ENCODE peak calls at places on chromosomes 16 and 17, in five cellular contexts. K is endothelial cell, H is RWPE1, M is lung, G is transverse colon. V is an unnamed sample.

GRCh38 chr17:14942511-14943185 is 322.5 kb downstream of the PMP22 start:
- DNase-seq in K (no peak), H (peak), M (no peak), G (no peak), V (no peak)

GRCh38 chr17:51298508-51299371 is 38.4 kb downstream of the UTP18 start:
- DNase-seq in K (peak), H (peak), M (no peak), G (no peak), V (peak)

GRCh38 chr16:85901760-85902365 is 2.9 kb downstream of the IRF8 start:
- DNase-seq in K (no peak), H (no peak), M (no peak), G (no peak), V (no peak)

GRCh38 chr16:10097273-10097672 is 85.0 kb downstream of the GRIN2A start:
- DNase-seq in K (no peak), H (no peak), M (no peak), G (no peak), V (no peak)

GRCh38 chr17:78559024-78559423 is 18.2 kb downstream of the DNAH17 start:
- DNase-seq in K (no peak), H (no peak), M (no peak), G (no peak), V (no peak)

GRCh38 chr17:52024296-52024870 is 134.1 kb downstream of the CA10 start:
- DNase-seq in K (no peak), H (no peak), M (no peak), G (no peak), V (no peak)

GRCh38 chr17:42407289-42407836 is 15.7 kb downstream of the CAVIN1 start:
- DNase-seq in K (peak), H (peak), M (peak), G (peak), V (peak)

GRCh38 chr16:18013863-18014262 is 322.7 kb downstream of the NPIPA8 start:
- DNase-seq in K (no peak), H (no peak), M (no peak), G (no peak), V (no peak)

GRCh38 chr17:4261452-4261851 is 2.3 kb downstream of the ANKFY1 start:
- DNase-seq in K (no peak), H (no peak), M (no peak), G (no peak), V (no peak)

GRCh38 chr17:4258867-4259266 is 4.9 kb downstream of the ANKFY1 start:
- DNase-seq in K (no peak), H (no peak), M (no peak), G (no peak), V (no peak)

DNA sequence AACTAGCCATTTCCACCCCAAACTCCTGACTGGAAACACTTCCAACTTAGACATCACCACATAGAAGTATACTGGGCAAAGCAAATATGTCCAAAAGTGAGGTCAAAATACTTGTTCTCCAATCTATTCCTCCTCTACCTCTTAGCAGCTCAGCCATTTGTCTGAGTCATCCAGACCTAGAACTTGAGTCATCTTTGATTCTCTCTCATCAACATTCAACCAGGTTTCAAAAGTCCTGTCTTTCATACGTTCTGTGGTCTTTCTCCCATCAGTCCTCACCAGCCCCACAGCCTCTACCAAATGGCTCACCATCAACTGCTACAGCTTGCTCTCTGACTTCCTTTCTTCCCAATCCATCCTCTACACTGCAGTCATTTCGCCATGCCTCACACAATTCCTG is 6.8 kb downstream of the ANKFY1 start:
- DNase-seq in K (no peak), H (no peak), M (no peak), G (no peak), V (no peak)
- TF ChIP-seq CTCF in K (no peak), H (no peak), M (no peak), G (no peak), V (no peak)

GRCh38 chr16:20329392-20330138 is 2.3 kb upstream of the GP2 start:
- DNase-seq in K (no peak), H (no peak), M (no peak), G (no peak), V (no peak)

GRCh38 chr16:20325005-20325404 is 2.3 kb downstream of the GP2 start:
- DNase-seq in K (no peak), H (no peak), M (no peak), G (no peak), V (no peak)

GRCh38 chr16:20326336-20326735 is 977 bp downstream of the GP2 start:
- DNase-seq in K (no peak), H (no peak), M (no peak), G (no peak), V (no peak)

GRCh38 chr16:20323591-20324117 is 3.7 kb downstream of the GP2 start:
- DNase-seq in K (no peak), H (no peak), M (no peak), G (no peak), V (no peak)

GRCh38 chr16:20327444-20328041 is at the start of gene GP2:
- DNase-seq in K (no peak), H (no peak), M (no peak), G (no peak), V (no peak)
- TF ChIP-seq CTCF in K (no peak), H (no peak), M (no peak), G (no peak), V (no peak)

GRCh38 chr17:76684756-76685155 is 26.0 kb downstream of the MXRA7 start:
- DNase-seq in K (no peak), H (no peak), M (no peak), G (no peak), V (no peak)

GRCh38 chr17:76682306-76682705 is 28.5 kb downstream of the MXRA7 start:
- DNase-seq in K (no peak), H (no peak), M (no peak), G (no peak), V (no peak)

GRCh38 chr17:76681222-76682137 is 29.3 kb downstream of the MXRA7 start:
- DNase-seq in K (peak), H (peak), M (peak), G (peak), V (peak)

GRCh38 chr17:76683921-76684745 is 26.6 kb downstream of the MXRA7 start:
- DNase-seq in K (no peak), H (no peak), M (no peak), G (no peak), V (no peak)

DNA sequence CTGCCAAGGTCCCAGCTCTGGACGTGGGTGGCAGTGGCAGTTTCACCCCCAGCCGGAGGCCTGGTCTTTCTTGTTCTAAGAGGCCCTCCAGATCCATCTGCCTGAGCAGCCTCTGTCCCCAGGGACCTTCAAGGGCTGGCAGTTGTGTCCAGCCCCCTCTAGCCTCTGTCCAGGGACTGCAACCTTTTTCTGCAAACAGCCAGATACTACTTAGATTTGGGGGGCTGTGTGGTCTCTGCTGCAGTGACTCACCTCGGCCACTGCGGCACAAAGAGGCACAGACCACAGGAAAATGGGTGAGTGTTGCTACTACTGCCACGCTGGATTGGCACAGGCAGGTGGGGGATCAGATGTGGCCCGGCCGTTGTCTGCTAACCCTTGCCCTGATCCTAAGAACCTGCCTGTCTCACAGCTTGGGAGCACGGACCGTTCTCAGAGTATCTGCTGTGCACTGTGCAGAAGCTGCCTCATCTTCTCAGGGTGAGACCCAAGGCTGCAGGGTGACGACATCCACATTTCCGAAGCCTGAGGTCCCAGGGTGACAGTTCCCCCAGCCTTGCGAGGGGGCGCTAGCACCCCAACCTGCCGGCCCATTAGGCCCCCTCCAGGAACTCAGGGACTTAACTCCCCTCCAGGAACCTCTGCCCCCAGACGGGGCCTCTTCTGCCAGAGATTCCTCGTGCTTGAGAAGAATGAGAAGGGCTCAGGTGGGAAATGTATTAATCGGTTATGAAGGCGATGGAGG is 27.6 kb downstream of the MXRA7 start:
- DNase-seq in K (no peak), H (no peak), M (no peak), G (no peak), V (no peak)
- TF ChIP-seq CTCF in K (peak), H (no peak), M (no peak), G (no peak), V (no peak)

GRCh38 chr17:63438092-63439051 is 7.7 kb downstream of the CYB561 start:
- DNase-seq in K (no peak), H (no peak), M (no peak), G (no peak), V (no peak)

GRCh38 chr17:63435681-63436522 is 10.2 kb downstream of the CYB561 start:
- DNase-seq in K (no peak), H (peak), M (no peak), G (peak), V (no peak)

GRCh38 chr17:63437287-63438091 is 8.6 kb downstream of the CYB561 start:
- DNase-seq in K (no peak), H (no peak), M (no peak), G (no peak), V (no peak)

GRCh38 chr17:63434951-63435571 is 11.0 kb downstream of the CYB561 start:
- DNase-seq in K (no peak), H (peak), M (peak), G (peak), V (no peak)

GRCh38 chr17:63436523-63437110 is 9.5 kb downstream of the CYB561 start:
- DNase-seq in K (no peak), H (no peak), M (no peak), G (no peak), V (no peak)
- TF ChIP-seq CTCF in K (no peak), H (no peak), M (no peak), G (no peak), V (no peak)

GRCh38 chr16:26457896-26458295 is 608.8 kb upstream of the C16orf82 start:
- DNase-seq in K (no peak), H (no peak), M (no peak), G (no peak), V (no peak)

GRCh38 chr16:26456074-26456473 is 610.7 kb upstream of the C16orf82 start:
- DNase-seq in K (no peak), H (no peak), M (no peak), G (no peak), V (no peak)

GRCh38 chr16:26457061-26457460 is 609.7 kb upstream of the C16orf82 start:
- DNase-seq in K (no peak), H (no peak), M (no peak), G (no peak), V (no peak)

GRCh38 chr16:26454102-26454501 is 612.6 kb upstream of the C16orf82 start:
- DNase-seq in K (no peak), H (no peak), M (no peak), G (no peak), V (no peak)

DNA sequence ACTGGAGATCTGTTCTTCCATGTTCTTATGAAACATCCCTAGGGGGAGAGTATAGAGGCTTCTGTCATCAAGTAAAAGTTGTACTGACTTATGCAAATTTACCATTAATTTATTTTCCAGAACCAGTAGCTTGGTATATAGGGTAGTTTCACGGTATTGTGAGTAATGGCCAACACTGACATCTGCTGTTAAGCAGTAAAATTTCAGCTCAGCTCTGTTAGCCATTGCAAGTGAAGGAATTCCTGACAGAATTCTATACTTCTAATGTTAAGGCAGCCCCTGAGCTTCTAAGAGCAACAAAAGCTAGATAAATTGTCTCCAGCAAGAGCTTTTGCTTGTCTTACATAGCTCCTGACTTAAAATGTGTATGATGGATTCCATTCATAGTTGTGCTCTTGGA is 613.5 kb upstream of the C16orf82 start:
- DNase-seq in K (no peak), H (no peak), M (no peak), G (no peak), V (no peak)
- TF ChIP-seq CTCF in K (no peak), H (no peak), M (no peak), G (no peak), V (no peak)

DNA sequence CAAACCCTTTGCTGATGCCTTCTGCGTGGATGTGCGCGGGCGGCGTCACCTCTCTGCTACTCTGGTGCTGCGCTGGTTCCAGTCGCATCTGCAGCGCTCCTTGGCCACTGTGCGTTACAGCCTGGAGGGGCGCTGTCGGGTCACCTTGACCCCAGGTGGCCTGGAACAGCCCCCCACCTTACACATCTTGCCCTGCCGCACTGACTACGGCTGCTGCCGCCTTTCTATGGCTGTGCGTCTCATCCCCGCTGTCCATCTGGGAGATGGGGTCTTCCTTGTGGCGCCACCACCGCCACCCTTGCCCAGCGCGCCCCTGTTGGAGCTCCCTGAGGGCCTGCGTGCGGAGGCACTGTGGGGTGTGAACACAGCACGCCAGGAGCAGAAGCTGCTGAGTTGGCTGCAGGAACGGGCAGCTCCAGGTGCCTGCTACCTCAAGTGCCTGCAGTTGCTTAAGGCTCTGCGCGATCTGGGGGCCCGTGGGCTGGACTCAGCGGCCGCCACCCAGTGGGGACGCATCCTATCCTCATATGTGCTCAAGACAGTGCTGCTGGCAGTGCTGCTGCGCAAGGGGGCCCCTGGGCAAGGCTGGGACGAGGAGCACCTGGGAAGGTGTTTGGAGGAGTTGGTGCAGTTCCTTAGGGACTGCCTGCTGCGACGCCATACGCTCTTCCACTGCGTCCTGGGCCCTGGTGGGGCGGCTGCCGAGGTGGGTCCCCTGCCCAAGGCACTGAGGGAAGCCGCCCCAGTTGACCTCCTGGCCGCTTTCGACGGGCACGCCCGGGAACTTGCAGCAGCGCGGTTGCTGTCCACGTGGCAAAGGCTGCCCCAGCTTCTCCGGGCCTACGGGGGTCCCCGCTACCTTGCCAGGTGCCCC is 1.6 kb downstream of the ITPRIPL2 start:
- DNase-seq in K (no peak), H (no peak), M (no peak), G (no peak), V (no peak)
- TF ChIP-seq CTCF in K (peak), H (no peak), M (no peak), G (no peak), V (peak)

GRCh38 chr16:3195975-3196374 is 8.0 kb downstream of the OR1F1 start:
- DNase-seq in K (no peak), H (no peak), M (no peak), G (no peak), V (no peak)
- TF ChIP-seq CTCF in K (no peak), H (no peak), M (no peak), G (no peak), V (no peak)

GRCh38 chr16:87392823-87393679 is 915 bp downstream of the MAP1LC3B start:
- DNase-seq in K (peak), H (peak), M (peak), G (peak), V (peak)
- TF ChIP-seq CTCF in K (no peak), H (peak), M (peak), G (peak), V (no peak)

DNA sequence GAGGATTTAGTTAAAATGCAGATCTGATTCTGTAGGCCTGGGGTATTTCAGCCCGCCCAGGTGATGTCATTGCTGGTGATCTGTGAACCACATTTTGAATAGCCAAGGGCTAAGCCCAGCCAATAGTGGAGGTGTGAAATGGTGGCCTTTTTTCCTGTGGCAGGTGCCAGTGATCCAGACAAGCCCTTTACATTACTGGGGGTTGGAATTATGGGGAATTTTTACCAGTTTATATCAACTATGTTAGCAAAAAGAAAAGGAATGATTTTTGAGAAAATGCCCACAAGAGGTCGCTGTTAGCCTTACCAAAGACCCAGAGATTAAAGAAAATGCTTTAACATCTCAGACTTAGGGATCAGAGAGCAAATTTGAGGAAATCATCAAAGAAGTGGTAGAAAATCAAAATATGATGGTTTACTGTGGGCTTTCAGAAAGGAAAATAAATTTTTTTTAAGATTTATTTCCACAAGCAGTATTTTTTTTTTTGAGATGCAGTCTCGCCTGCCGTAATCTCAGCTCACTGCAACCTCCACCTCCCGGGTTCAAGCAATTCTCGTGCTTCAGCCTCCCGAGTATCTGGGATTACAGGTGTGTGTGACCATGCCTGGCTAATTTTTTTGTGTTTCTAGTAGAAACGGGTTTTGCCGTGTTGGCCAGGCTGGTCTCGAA is 3.9 kb downstream of the VPS35L start:
- DNase-seq in K (peak), H (peak), M (no peak), G (no peak), V (peak)
- TF ChIP-seq CTCF in K (peak), H (peak), M (peak), G (peak), V (peak)

GRCh38 chr17:61352771-61353170 is 46.9 kb upstream of the TBX2 start:
- DNase-seq in K (no peak), H (no peak), M (no peak), G (no peak), V (no peak)

GRCh38 chr17:61345825-61346628 is 53.6 kb upstream of the TBX2 start:
- DNase-seq in K (no peak), H (no peak), M (no peak), G (no peak), V (no peak)

GRCh38 chr17:61352408-61352770 is 47.3 kb upstream of the TBX2 start:
- DNase-seq in K (no peak), H (no peak), M (no peak), G (no peak), V (no peak)

GRCh38 chr17:61351745-61352407 is 47.8 kb upstream of the TBX2 start:
- DNase-seq in K (no peak), H (no peak), M (no peak), G (no peak), V (no peak)

DNA sequence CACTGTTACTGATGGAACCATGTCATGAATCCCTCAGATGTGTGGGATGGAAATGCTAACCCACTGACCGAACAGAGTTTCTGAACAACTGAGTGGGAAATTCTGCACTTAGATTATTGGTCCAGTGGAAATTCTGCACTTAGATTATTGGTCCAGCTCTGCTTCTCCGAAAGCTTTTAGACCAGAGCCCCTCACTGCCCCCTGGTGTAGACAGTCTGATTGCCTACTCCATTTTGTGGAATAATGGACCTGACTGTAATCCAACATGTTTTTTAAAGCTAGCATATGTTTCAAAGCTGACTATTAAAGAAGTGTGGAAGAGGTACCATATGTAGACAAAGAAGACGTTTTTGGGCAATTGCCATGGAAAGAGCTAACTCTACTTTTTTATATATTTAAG is 50.3 kb upstream of the TBX2 start:
- DNase-seq in K (peak), H (no peak), M (no peak), G (no peak), V (no peak)
- TF ChIP-seq CTCF in K (no peak), H (no peak), M (no peak), G (no peak), V (no peak)

V was measured in GM10248.